ENCODE peak calls at places on chromosomes 16 and 17, in four cellular contexts. One of them, this sample, is unnamed.

GRCh38 chr17:81398170-81398854 is 3.1 kb downstream of the BAHCC1 start:
- DNase-seq in suprapubic skin: no peak
- DNase-seq in HepG2: no peak
- DNase-seq in sigmoid colon: no peak
- DNase-seq in this sample: no peak

GRCh38 chr16:23368469-23368868 is 66.4 kb downstream of the SCNN1B start:
- DNase-seq in suprapubic skin: no peak
- DNase-seq in HepG2: no peak
- DNase-seq in sigmoid colon: no peak
- DNase-seq in this sample: no peak

GRCh38 chr17:82235056-82235774 is 6.4 kb downstream of the SLC16A3 start:
- DNase-seq in suprapubic skin: peak
- DNase-seq in HepG2: no peak
- DNase-seq in sigmoid colon: peak
- DNase-seq in this sample: no peak

GRCh38 chr16:58614212-58614611 is 15.4 kb downstream of the CNOT1 start:
- DNase-seq in suprapubic skin: no peak
- DNase-seq in HepG2: no peak
- DNase-seq in sigmoid colon: no peak
- DNase-seq in this sample: no peak

GRCh38 chr16:74607310-74607966 is 524 bp upstream of the GLG1 start:
- DNase-seq in suprapubic skin: no peak
- DNase-seq in HepG2: peak
- DNase-seq in sigmoid colon: no peak
- DNase-seq in this sample: no peak

GRCh38 chr16:28261916-28262315 is 30.4 kb upstream of the SBK1 start:
- DNase-seq in suprapubic skin: no peak
- DNase-seq in HepG2: no peak
- DNase-seq in sigmoid colon: no peak
- DNase-seq in this sample: no peak

GRCh38 chr17:30970757-30971567 is at the start of gene RNF135:
- DNase-seq in suprapubic skin: peak
- DNase-seq in HepG2: no peak
- DNase-seq in sigmoid colon: peak
- DNase-seq in this sample: no peak

GRCh38 chr17:15213381-15214087 is 51.6 kb downstream of the PMP22 start:
- DNase-seq in suprapubic skin: no peak
- DNase-seq in HepG2: no peak
- DNase-seq in sigmoid colon: no peak
- DNase-seq in this sample: no peak

GRCh38 chr16:81514568-81515258 is 70.1 kb downstream of the CMIP start:
- DNase-seq in suprapubic skin: no peak
- DNase-seq in HepG2: no peak
- DNase-seq in sigmoid colon: no peak
- DNase-seq in this sample: no peak

GRCh38 chr16:89944773-89945172 is 3.8 kb upstream of the DEF8 start:
- DNase-seq in suprapubic skin: no peak
- DNase-seq in HepG2: no peak
- DNase-seq in sigmoid colon: no peak
- DNase-seq in this sample: no peak

GRCh38 chr17:71084219-71084618 is 914.9 kb downstream of the KCNJ2 start:
- DNase-seq in suprapubic skin: no peak
- DNase-seq in HepG2: peak
- DNase-seq in sigmoid colon: no peak
- DNase-seq in this sample: no peak

GRCh38 chr17:7056386-7056785 is 12.5 kb upstream of the SLC16A11 start:
- DNase-seq in suprapubic skin: no peak
- DNase-seq in HepG2: no peak
- DNase-seq in sigmoid colon: no peak
- DNase-seq in this sample: no peak

GRCh38 chr16:85148959-85149358 is 36.7 kb upstream of the CIBAR2 start:
- DNase-seq in suprapubic skin: no peak
- DNase-seq in HepG2: no peak
- DNase-seq in sigmoid colon: no peak
- DNase-seq in this sample: no peak

GRCh38 chr17:5510776-5511175 is 24.4 kb downstream of the MIS12 start:
- DNase-seq in suprapubic skin: no peak
- DNase-seq in HepG2: no peak
- DNase-seq in sigmoid colon: no peak
- DNase-seq in this sample: no peak

GRCh38 chr17:38724337-38724988 is 5.7 kb upstream of the CISD3 start:
- DNase-seq in suprapubic skin: no peak
- DNase-seq in HepG2: no peak
- DNase-seq in sigmoid colon: peak
- DNase-seq in this sample: no peak

GRCh38 chr17:58870747-58871146 is 115.1 kb downstream of the PPM1E start:
- DNase-seq in suprapubic skin: no peak
- DNase-seq in HepG2: no peak
- DNase-seq in sigmoid colon: no peak
- DNase-seq in this sample: no peak

GRCh38 chr17:68909066-68909465 is 46.1 kb downstream of the ABCA8 start:
- DNase-seq in suprapubic skin: no peak
- DNase-seq in HepG2: peak
- DNase-seq in sigmoid colon: peak
- DNase-seq in this sample: peak

GRCh38 chr16:84875846-84876245 is 56.1 kb downstream of the CRISPLD2 start:
- DNase-seq in suprapubic skin: no peak
- DNase-seq in HepG2: peak
- DNase-seq in sigmoid colon: no peak
- DNase-seq in this sample: no peak

GRCh38 chr16:2028620-2029220 is 2.0 kb downstream of the NHERF2 start:
- DNase-seq in suprapubic skin: no peak
- DNase-seq in HepG2: no peak
- DNase-seq in sigmoid colon: no peak
- DNase-seq in this sample: no peak

GRCh38 chr16:81514041-81514559 is 69.5 kb downstream of the CMIP start:
- DNase-seq in suprapubic skin: no peak
- DNase-seq in HepG2: no peak
- DNase-seq in sigmoid colon: no peak
- DNase-seq in this sample: no peak

GRCh38 chr16:57244767-57245471 is at the start of gene ARL2BP:
- DNase-seq in suprapubic skin: peak
- DNase-seq in HepG2: peak
- DNase-seq in sigmoid colon: peak
- DNase-seq in this sample: no peak

GRCh38 chr17:39926135-39926587 is 1.2 kb downstream of the ORMDL3 start:
- DNase-seq in suprapubic skin: no peak
- DNase-seq in HepG2: no peak
- DNase-seq in sigmoid colon: no peak
- DNase-seq in this sample: no peak

GRCh38 chr17:33334703-33335102 is 41.6 kb upstream of the ASIC2 start:
- DNase-seq in suprapubic skin: no peak
- DNase-seq in HepG2: no peak
- DNase-seq in sigmoid colon: no peak
- DNase-seq in this sample: no peak

GRCh38 chr16:67936124-67936875 is at the start of gene PSMB10:
- DNase-seq in suprapubic skin: peak
- DNase-seq in HepG2: peak
- DNase-seq in sigmoid colon: peak
- DNase-seq in this sample: no peak
- TF ChIP-seq POLR2AphosphoS5 in suprapubic skin: no peak
- TF ChIP-seq POLR2AphosphoS5 in HepG2: no peak
- TF ChIP-seq POLR2AphosphoS5 in sigmoid colon: peak
- TF ChIP-seq POLR2AphosphoS5 in this sample: no peak

DNA sequence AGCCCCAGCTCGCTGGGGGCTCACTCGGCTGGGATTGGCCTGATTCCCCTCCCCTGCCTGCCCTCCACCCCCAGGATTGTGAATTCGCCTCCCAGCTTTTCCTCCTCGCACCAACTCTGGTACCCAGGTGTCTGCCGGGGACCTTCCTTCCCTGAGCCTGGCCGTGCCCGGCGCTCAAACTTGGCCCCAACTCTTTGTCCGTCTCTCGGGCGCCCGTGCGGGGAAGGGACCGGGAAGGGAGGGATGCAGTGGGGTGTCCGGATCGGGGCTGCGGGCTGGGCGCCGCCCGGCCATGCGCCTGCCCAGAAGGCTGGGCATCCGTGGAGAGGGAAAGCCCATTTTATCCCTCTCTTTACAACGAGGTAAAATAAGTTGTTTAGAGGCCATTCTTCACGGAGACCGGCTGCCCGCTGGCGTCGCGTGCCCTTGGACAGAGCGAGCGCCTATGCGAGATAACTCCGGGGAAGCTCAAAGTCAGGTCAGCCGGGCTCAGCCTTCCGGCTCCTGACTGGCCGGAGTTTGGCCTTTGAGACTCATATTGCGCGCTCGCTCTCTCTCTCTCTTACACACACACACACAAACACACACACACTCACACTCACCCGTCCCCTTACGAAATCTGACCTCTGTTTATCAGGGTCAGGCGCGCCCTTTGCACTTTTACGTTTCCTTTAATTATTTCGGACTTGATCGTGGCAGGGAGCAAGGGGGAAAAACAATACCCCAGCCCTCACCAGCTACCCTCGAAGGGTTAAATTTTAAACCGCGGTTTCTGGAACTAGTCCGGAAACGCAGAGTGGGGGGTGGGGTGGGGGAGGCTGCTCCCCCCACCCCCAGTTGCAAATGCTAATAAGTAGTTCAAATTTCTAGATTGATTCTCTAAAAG is 798 bp upstream of the MAF start:
- DNase-seq in suprapubic skin: peak
- DNase-seq in HepG2: peak
- DNase-seq in sigmoid colon: peak
- DNase-seq in this sample: no peak
- TF ChIP-seq POLR2A in suprapubic skin: no peak
- TF ChIP-seq POLR2A in HepG2: peak
- TF ChIP-seq POLR2A in sigmoid colon: peak
- TF ChIP-seq POLR2A in this sample: peak

DNA sequence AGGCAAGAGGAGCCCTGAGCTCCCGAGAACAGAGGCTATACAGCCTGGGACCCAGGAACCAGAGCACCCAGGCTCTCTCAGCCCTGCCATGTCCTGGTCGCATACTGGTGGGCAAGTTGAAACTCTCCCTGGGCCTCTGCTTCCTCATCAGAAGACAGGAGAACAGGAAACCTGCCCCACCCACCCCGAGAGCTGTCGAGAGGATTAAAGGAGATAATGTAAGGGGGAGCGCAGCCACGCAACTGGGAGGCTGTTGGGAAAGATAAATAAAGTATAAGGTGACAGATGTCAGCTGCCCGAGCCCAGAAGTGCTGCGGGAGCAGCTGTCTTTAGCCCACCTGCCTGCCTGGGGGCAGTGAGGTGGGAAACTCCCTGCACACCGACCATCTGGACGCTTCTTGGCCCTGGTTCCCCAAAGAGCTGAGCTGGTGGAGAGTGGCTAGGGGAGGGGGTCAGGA is 6.8 kb downstream of the KIF19 start:
- DNase-seq in suprapubic skin: no peak
- DNase-seq in HepG2: no peak
- DNase-seq in sigmoid colon: no peak
- DNase-seq in this sample: no peak
- TF ChIP-seq POLR2AphosphoS5 in suprapubic skin: no peak
- TF ChIP-seq POLR2AphosphoS5 in HepG2: no peak
- TF ChIP-seq POLR2AphosphoS5 in sigmoid colon: no peak
- TF ChIP-seq POLR2AphosphoS5 in this sample: no peak

GRCh38 chr16:19235478-19235877 is 50.1 kb upstream of the CLEC19A start:
- DNase-seq in suprapubic skin: no peak
- DNase-seq in HepG2: no peak
- DNase-seq in sigmoid colon: no peak
- DNase-seq in this sample: no peak

GRCh38 chr16:19235886-19236285 is 49.6 kb upstream of the CLEC19A start:
- DNase-seq in suprapubic skin: no peak
- DNase-seq in HepG2: no peak
- DNase-seq in sigmoid colon: no peak
- DNase-seq in this sample: no peak

GRCh38 chr16:19239756-19240155 is 45.8 kb upstream of the CLEC19A start:
- DNase-seq in suprapubic skin: no peak
- DNase-seq in HepG2: no peak
- DNase-seq in sigmoid colon: no peak
- DNase-seq in this sample: no peak

GRCh38 chr16:19238386-19238785 is 47.1 kb upstream of the CLEC19A start:
- DNase-seq in suprapubic skin: no peak
- DNase-seq in HepG2: no peak
- DNase-seq in sigmoid colon: no peak
- DNase-seq in this sample: no peak

GRCh38 chr16:19236561-19236960 is 49.0 kb upstream of the CLEC19A start:
- DNase-seq in suprapubic skin: no peak
- DNase-seq in HepG2: peak
- DNase-seq in sigmoid colon: no peak
- DNase-seq in this sample: no peak
- TF ChIP-seq POLR2A in suprapubic skin: no peak
- TF ChIP-seq POLR2A in HepG2: no peak
- TF ChIP-seq POLR2A in sigmoid colon: no peak
- TF ChIP-seq POLR2A in this sample: no peak

GRCh38 chr16:3553138-3553923 is 23.9 kb downstream of the NLRC3 start:
- DNase-seq in suprapubic skin: no peak
- DNase-seq in HepG2: peak
- DNase-seq in sigmoid colon: no peak
- DNase-seq in this sample: no peak
- TF ChIP-seq POLR2AphosphoS5 in suprapubic skin: no peak
- TF ChIP-seq POLR2AphosphoS5 in HepG2: no peak
- TF ChIP-seq POLR2AphosphoS5 in sigmoid colon: no peak
- TF ChIP-seq POLR2AphosphoS5 in this sample: no peak

DNA sequence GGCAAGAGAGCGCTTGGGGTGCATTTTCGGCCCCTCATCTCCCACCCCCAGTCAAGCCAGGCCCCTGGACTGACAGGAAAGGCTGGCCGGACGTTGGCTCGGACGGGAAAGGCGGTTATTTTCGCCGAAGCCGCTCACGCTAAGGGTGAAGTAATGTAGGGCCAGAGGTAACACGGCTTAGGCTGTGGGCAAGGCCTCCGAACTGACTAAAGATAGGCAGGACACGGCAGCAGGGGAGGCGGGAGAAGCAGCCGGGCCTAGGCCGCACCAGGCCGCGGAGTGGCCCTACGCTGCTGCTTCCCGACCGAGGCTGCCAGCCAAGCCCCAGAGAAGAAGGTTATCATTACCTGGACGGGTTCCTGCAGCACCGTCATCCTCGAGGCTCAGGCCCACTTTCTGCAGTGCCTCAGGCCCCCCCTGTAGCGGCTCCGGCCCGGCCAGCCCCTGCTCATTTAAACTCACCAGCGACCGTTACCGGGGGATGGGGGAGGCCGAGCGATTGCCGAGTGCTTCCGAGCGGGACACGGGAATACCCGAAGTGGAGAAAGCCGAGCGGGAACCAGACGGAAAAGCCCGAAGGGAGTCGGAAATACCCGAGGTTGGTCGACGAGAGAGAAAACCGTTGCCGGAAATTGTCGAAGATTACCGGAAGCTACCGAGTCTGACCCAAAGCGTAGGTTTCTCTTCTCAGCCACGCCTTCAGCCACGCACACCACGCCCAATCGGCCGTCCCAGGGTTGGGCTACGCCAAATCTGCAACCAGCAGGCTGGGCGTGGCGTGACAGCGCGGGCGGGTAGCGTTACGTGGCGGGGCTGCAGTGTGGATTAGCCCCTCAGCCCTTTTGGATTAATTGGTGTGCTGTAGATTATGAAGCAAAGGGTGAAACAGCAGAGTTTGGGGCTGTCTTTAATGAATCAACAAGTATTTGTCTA is at the start of gene CDC27:
- DNase-seq in suprapubic skin: peak
- DNase-seq in HepG2: peak
- DNase-seq in sigmoid colon: peak
- DNase-seq in this sample: no peak
- TF ChIP-seq POLR2A in suprapubic skin: no peak
- TF ChIP-seq POLR2A in HepG2: peak
- TF ChIP-seq POLR2A in sigmoid colon: peak
- TF ChIP-seq POLR2A in this sample: peak

This sample was measured in vagina.